ENCODE peak calls at places on chromosome 6, in ten cellular contexts. J is colonic mucosa, C is kidney, Z is neural progenitor cell, Q is IMR-90, P is mammary epithelial cell, A is GM23248, Y is PC-3, G is DND-41, D is adipocyte. R is an unnamed sample. For H3K4me1, the result is how much of the 10 kb centered on the place peaks cover.

GRCh38 chr6:17945575-17945974 is 41.9 kb downstream of the KIF13A start:
- DNase-seq in J (no peak), C (no peak), Z (no peak), Q (no peak), P (no peak), A (no peak), Y (no peak), G (no peak), D (no peak), R (no peak)

GRCh38 chr6:129567374-129567773 is 142.6 kb downstream of the ARHGAP18 start:
- DNase-seq in J (peak), C (no peak), Z (peak), Q (no peak), P (no peak), A (peak), Y (peak), G (peak), D (no peak), R (peak)

GRCh38 chr6:132797975-132798819 is at the start of gene SLC18B1:
- DNase-seq in J (peak), C (peak), Z (peak), Q (peak), P (peak), A (peak), Y (peak), G (no peak), D (peak), R (peak)

GRCh38 chr6:149026530-149026942 is 279.7 kb downstream of the UST start:
- DNase-seq in J (peak), C (no peak), Z (peak), Q (peak), P (peak), A (peak), Y (peak), G (peak), D (peak), R (peak)

GRCh38 chr6:38459291-38459690 is 180.4 kb downstream of the BTBD9 start:
- DNase-seq in J (no peak), C (no peak), Z (no peak), Q (peak), P (peak), A (peak), Y (no peak), G (no peak), D (no peak), R (no peak)

GRCh38 chr6:52115891-52116604 is 28.6 kb upstream of the PKHD1 start:
- DNase-seq in J (peak), C (no peak), Z (no peak), Q (no peak), P (no peak), A (no peak), Y (peak), G (no peak), D (no peak), R (no peak)

GRCh38 chr6:24930386-24930785 is 5.4 kb downstream of the RIPOR2 start:
- DNase-seq in J (no peak), C (no peak), Z (peak), Q (peak), P (no peak), A (peak), Y (no peak), G (no peak), D (peak), R (no peak)

GRCh38 chr6:104322849-104323248 is 536.9 kb downstream of the HACE1 start:
- DNase-seq in J (no peak), C (no peak), Z (no peak), Q (no peak), P (no peak), A (no peak), Y (no peak), G (no peak), D (no peak), R (no peak)

GRCh38 chr6:148973809-148974208 is 227.0 kb downstream of the UST start:
- DNase-seq in J (no peak), C (no peak), Z (no peak), Q (peak), P (no peak), A (peak), Y (peak), G (no peak), D (peak), R (peak)

GRCh38 chr6:81856872-81857271 is 104.4 kb upstream of the TENT5A start:
- DNase-seq in J (no peak), C (no peak), Z (no peak), Q (no peak), P (no peak), A (no peak), Y (no peak), G (no peak), D (no peak), R (no peak)

GRCh38 chr6:103081126-103081525 is 1687.6 kb downstream of the GRIK2 start:
- DNase-seq in J (no peak), C (no peak), Z (no peak), Q (no peak), P (no peak), A (no peak), Y (no peak), G (no peak), D (no peak), R (no peak)

GRCh38 chr6:7697820-7698623 is 27.9 kb upstream of the BMP6 start:
- DNase-seq in J (no peak), C (no peak), Z (no peak), Q (peak), P (peak), A (peak), Y (peak), G (no peak), D (peak), R (no peak)

GRCh38 chr6:28407401-28407800 is 7.9 kb upstream of the ZSCAN12 start:
- DNase-seq in J (no peak), C (no peak), Z (no peak), Q (no peak), P (no peak), A (no peak), Y (no peak), G (no peak), D (no peak), R (no peak)

GRCh38 chr6:7445076-7445475 is 55.5 kb downstream of the RIOK1 start:
- DNase-seq in J (no peak), C (no peak), Z (no peak), Q (no peak), P (no peak), A (peak), Y (no peak), G (no peak), D (peak), R (no peak)

GRCh38 chr6:108744244-108744972 is 103.8 kb upstream of the ARMC2 start:
- DNase-seq in J (no peak), C (no peak), Z (no peak), Q (no peak), P (no peak), A (no peak), Y (no peak), G (no peak), D (no peak), R (no peak)

GRCh38 chr6:137044366-137045220 is at the start of gene IL20RA:
- DNase-seq in J (no peak), C (peak), Z (peak), Q (no peak), P (no peak), A (peak), Y (peak), G (no peak), D (peak), R (peak)

GRCh38 chr6:138944412-138944811 is 43.6 kb downstream of the REPS1 start:
- DNase-seq in J (no peak), C (no peak), Z (no peak), Q (peak), P (peak), A (peak), Y (peak), G (no peak), D (peak), R (no peak)

GRCh38 chr6:164107297-164107995 is 692.9 kb downstream of the QKI start:
- DNase-seq in J (no peak), C (no peak), Z (no peak), Q (no peak), P (no peak), A (peak), Y (no peak), G (no peak), D (no peak), R (no peak)
- H3K4me3 ChIP-seq in J (no peak), C (no peak), Z (no peak), Q (no peak), P (no peak), A (no peak), Y (no peak), G (no peak), D (no peak), R (no peak)

DNA sequence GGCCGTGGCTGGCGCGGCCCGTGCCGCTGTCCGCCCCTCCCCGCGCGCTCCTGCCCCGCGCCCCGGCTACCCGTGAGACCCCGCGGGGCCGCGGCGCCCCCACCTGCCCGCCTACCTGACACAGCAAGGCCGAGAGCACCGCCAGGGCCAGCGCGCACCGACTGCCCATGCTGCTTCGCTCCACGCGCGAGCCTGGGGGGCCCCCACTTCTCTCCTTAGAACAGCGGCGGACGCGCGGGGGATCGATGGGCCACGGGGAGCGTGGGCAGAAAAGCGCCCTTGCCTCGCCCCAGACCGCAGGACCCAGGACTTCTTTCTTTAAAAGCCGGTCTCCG is 940 bp downstream of the DLL1 start:
- DNase-seq in J (peak), C (no peak), Z (no peak), Q (no peak), P (no peak), A (no peak), Y (no peak), G (no peak), D (no peak), R (no peak)
- H3K9ac ChIP-seq in J (peak), C (no peak), Z (peak), Q (no peak), P (peak), A (peak), Y (no peak), G (peak), D (peak), R (no peak)

GRCh38 chr6:41639556-41640371 is 1.5 kb downstream of the MDFI start:
- DNase-seq in J (no peak), C (peak), Z (no peak), Q (no peak), P (no peak), A (no peak), Y (no peak), G (no peak), D (no peak), R (peak)
- H3K4me1 ChIP-seq in J (under half), C (under half), Z (under half), Q (under half), P (half or more), A (under half), Y (under half), G (under half), D (under half), R (under half)

DNA sequence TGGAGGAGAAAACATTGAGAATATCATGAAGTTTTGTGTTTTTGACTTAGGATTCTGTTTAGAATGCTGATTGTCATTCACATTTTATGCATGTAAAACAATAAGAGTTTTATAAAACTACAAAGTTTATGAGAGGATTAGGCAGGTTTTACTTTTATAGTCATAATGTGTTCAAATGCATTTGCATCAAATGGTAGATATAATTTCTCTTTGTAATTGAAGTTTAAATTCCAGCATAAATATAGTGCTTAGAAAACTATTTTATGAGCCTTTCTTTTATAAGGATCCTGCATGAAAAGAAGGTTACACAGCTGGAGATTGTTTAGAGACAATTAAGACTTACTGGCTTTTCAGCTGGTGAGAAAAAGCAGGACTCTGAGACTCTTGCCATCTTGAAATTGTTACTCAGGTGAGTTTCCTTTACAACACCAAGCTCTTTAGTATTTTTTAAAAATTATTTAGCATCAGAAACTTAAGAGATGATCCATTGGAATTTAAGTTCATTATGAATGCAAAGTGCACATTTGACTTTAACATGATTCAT is 157.1 kb upstream of the MAN1A1 start:
- DNase-seq in J (no peak), C (no peak), Z (no peak), Q (no peak), P (no peak), A (no peak), Y (no peak), G (no peak), D (no peak), R (no peak)
- H3K4me3 ChIP-seq in J (no peak), C (no peak), Z (no peak), Q (no peak), P (no peak), A (no peak), Y (no peak), G (no peak), D (no peak), R (no peak)

DNA sequence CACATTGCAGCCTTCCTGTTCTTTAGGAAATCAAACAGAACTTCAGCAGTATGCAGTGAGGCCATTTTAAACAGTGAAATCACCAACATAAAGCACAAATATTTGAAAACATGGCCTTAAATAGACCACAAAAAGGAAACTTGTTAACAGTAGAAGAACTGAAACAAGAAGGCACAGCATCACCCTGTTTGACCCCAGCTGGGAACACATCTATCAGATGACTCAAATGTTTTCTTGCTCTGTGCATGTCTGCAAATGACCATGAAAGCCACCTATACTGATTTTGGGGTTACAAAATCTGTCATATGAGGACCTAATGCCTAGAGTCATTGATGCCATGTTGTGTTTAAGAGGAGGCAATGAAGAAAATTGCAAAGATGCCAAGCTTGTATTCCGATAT is 123.8 kb upstream of the ADGRF1 start:
- DNase-seq in J (no peak), C (no peak), Z (no peak), Q (peak), P (no peak), A (no peak), Y (no peak), G (no peak), D (peak), R (no peak)
- H3K9ac ChIP-seq in J (no peak), C (no peak), Z (no peak), Q (no peak), P (no peak), A (no peak), Y (no peak), G (no peak), D (peak), R (no peak)

DNA sequence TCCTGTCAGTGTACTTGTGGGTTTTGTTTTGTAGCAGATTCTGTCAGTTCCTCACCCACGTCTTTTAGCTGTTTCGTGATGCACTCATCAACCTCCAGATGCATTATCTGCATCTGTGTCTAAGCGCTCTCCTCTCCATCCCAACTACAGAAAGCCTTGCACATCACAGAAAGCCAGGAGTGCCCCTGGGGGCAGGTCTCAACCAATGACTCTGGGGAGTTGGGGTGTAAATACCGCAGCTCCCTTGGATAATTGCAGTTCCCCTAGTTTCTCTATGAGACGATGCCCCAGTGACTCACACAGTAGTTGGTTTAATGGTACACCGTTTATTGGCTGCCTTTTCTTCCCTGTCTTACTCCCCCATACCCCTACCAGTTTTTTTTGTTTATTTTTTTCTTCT is 158.1 kb downstream of the SOX4 start:
- DNase-seq in J (no peak), C (no peak), Z (no peak), Q (no peak), P (no peak), A (no peak), Y (no peak), G (peak), D (no peak), R (no peak)
- H3K4me1 ChIP-seq in J (under half), C (under half), Z (half or more), Q (under half), P (half or more), A (under half), Y (half or more), G (half or more), D (under half), R (under half)

DNA sequence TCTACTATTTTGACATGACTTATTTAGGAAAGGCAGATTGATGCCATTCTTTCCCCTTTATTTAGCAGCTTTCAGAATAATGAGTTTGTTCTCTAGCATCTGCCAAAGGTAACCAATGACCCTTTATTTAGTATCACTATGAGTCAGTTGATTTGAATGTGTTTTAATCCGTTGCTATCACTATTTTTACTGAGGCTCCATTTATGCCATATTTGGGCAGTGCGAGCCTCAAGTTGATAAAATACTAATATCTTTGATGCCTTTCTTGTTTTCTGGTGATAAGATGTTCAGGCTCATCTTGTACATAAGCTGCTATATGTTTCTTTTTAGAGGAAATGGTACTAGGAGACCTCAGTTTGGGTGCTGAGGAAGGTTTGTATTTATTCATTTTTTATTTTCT is 15.6 kb upstream of the NOTCH4 start:
- DNase-seq in J (no peak), C (no peak), Z (no peak), Q (no peak), P (no peak), A (no peak), Y (no peak), G (no peak), D (no peak), R (no peak)
- H3K4me3 ChIP-seq in J (no peak), C (no peak), Z (no peak), Q (no peak), P (no peak), A (no peak), Y (no peak), G (no peak), D (no peak), R (no peak)

R was measured in endodermal cell.